ENCODE peak calls at places on chromosomes 11 and 22, in eight cellular contexts. One of them, this sample, is unnamed.

GRCh38 chr22:40347300-40347699 is 1.0 kb downstream of the ADSL start:
- DNase-seq in colonic mucosa: no peak
- DNase-seq in Caco-2: no peak
- DNase-seq in AG04450: no peak
- DNase-seq in epithelial cell of esophagus: no peak
- DNase-seq in fibroblast of pulmonary artery: no peak
- DNase-seq in kidney: no peak
- DNase-seq in fibroblast of lung: no peak
- DNase-seq in this sample: no peak

GRCh38 chr11:134332189-134332631 is 422 bp downstream of the GLB1L2 start:
- DNase-seq in Caco-2: no peak
- DNase-seq in kidney: no peak
- DNase-seq in fibroblast of pulmonary artery: no peak
- DNase-seq in epithelial cell of esophagus: peak; percentile 5
- DNase-seq in fibroblast of lung: no peak
- DNase-seq in colonic mucosa: peak; percentile 52
- DNase-seq in AG04450: no peak
- DNase-seq in this sample: peak; percentile 30

GRCh38 chr11:133945087-133945974 is 11.4 kb downstream of the IGSF9B start:
- DNase-seq in kidney: peak; percentile 72
- DNase-seq in fibroblast of pulmonary artery: peak; percentile 37
- DNase-seq in epithelial cell of esophagus: no peak
- DNase-seq in AG04450: no peak
- DNase-seq in colonic mucosa: no peak
- DNase-seq in Caco-2: no peak
- DNase-seq in fibroblast of lung: no peak
- DNase-seq in this sample: peak; percentile 84

GRCh38 chr11:35180311-35181233 is 41.6 kb downstream of the CD44 start:
- DNase-seq in fibroblast of pulmonary artery: no peak
- DNase-seq in Caco-2: no peak
- DNase-seq in fibroblast of lung: no peak
- DNase-seq in AG04450: no peak
- DNase-seq in epithelial cell of esophagus: no peak
- DNase-seq in kidney: no peak
- DNase-seq in colonic mucosa: no peak
- DNase-seq in this sample: no peak

GRCh38 chr11:12853652-12854296 is 155.3 kb upstream of the RASSF10 start:
- DNase-seq in kidney: no peak
- DNase-seq in colonic mucosa: peak; percentile 56
- DNase-seq in fibroblast of lung: peak; percentile 65
- DNase-seq in epithelial cell of esophagus: no peak
- DNase-seq in fibroblast of pulmonary artery: peak; percentile 52
- DNase-seq in Caco-2: peak; percentile 57
- DNase-seq in AG04450: no peak
- DNase-seq in this sample: no peak

GRCh38 chr22:41261541-41262249 is 21.0 kb upstream of the CHADL start:
- DNase-seq in kidney: no peak
- DNase-seq in Caco-2: no peak
- DNase-seq in colonic mucosa: no peak
- DNase-seq in fibroblast of lung: no peak
- DNase-seq in fibroblast of pulmonary artery: no peak
- DNase-seq in AG04450: no peak
- DNase-seq in epithelial cell of esophagus: no peak
- DNase-seq in this sample: no peak

GRCh38 chr11:47248664-47249377 is at the start of gene ACP2:
- DNase-seq in fibroblast of lung: peak; percentile 91
- DNase-seq in colonic mucosa: peak; percentile 92
- DNase-seq in Caco-2: peak; percentile 91
- DNase-seq in kidney: peak; percentile 95
- DNase-seq in AG04450: peak; percentile 72
- DNase-seq in fibroblast of pulmonary artery: peak; percentile 91
- DNase-seq in epithelial cell of esophagus: peak; percentile 90
- DNase-seq in this sample: peak; percentile 86

GRCh38 chr22:20107471-20107901 is 8.4 kb upstream of the RANBP1 start:
- DNase-seq in kidney: peak; percentile 52
- DNase-seq in fibroblast of pulmonary artery: no peak
- DNase-seq in Caco-2: no peak
- DNase-seq in fibroblast of lung: no peak
- DNase-seq in colonic mucosa: no peak
- DNase-seq in epithelial cell of esophagus: no peak
- DNase-seq in AG04450: no peak
- DNase-seq in this sample: no peak

GRCh38 chr11:2531987-2532703 is 87.3 kb downstream of the KCNQ1 start:
- DNase-seq in fibroblast of lung: no peak
- DNase-seq in epithelial cell of esophagus: no peak
- DNase-seq in Caco-2: peak; percentile 38
- DNase-seq in kidney: peak; percentile 78
- DNase-seq in fibroblast of pulmonary artery: no peak
- DNase-seq in colonic mucosa: no peak
- DNase-seq in AG04450: no peak
- DNase-seq in this sample: no peak

DNA sequence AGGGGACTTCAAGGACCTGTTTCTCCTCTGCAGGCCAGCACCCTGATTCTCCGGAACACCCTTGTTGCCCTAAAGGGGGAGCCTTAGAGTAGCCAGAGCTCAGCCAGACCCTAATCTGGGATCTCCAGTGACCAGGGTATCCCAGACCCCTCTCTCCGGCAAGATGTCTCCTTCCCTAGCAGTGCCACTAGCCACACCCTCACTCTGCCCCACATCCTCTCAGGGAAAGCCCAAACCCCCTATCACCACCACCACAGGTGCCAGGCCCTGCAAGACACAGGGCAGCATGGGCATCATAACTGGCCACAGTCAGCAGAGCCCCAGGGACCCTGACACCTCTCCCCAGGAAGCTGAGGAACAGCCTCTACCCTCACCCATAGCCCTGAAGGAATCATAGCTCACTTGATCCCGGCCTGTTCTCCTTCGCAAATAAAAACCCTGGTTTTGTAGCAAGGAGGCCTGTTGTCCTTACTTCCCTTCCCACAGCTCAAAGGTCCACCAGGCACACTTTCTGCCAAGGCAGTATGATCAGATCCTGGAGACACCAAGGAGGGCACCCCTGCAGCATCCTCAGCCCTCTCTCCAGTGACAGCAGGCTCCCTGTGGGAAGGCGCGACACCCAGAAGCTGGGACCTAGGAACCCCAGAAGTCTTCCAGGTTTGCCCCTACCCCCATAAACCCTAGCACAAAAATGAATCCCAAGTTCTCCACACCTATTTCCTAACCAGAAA is 4.6 kb downstream of the CFL1 start:
- DNase-seq in AG04450: no peak
- DNase-seq in fibroblast of lung: no peak
- DNase-seq in fibroblast of pulmonary artery: no peak
- DNase-seq in kidney: no peak
- DNase-seq in epithelial cell of esophagus: no peak
- DNase-seq in colonic mucosa: peak; percentile 40
- DNase-seq in Caco-2: no peak
- DNase-seq in this sample: no peak
- TF ChIP-seq CTCF in AG04450: no peak
- TF ChIP-seq CTCF in fibroblast of lung: peak; percentile 12
- TF ChIP-seq CTCF in fibroblast of pulmonary artery: peak; percentile 6
- TF ChIP-seq CTCF in kidney: no peak
- TF ChIP-seq CTCF in epithelial cell of esophagus: no peak
- TF ChIP-seq CTCF in colonic mucosa: no peak
- TF ChIP-seq CTCF in Caco-2: peak; percentile 16
- TF ChIP-seq CTCF in this sample: no peak

DNA sequence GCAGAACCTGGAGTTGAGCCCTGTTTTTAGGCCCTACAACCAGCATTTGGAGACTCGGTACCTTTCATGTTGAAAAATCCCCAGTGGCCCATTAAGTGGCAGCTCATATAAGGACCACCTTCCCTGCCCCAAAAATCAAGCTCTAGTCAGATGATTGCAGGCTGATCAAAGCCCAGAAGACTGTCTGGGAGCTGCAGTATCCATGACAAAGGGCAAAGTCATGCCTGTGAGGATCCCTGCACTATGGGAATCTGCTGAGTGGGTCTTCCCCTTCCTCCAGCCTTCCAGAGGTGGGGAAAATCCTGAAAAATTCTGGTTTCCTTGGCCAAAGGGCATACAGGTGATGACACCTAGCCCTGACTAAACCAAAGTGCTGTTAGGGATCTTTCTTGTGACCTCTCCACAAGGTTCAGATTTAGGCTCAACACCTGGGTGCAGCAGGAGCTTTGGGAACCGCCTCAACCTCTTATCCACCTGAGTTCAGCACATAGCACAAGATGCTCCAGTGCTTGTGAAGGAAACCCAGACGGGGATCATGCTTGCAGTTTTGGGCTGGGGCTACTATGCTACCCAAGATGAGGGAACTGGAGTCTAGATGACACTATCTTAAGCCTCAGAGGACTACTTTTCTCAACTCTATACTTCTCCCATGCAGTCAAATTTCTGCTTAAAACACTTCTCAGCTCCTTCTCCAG is 1.2 kb upstream of the TRIM3 start:
- DNase-seq in Caco-2: no peak
- DNase-seq in colonic mucosa: no peak
- DNase-seq in fibroblast of pulmonary artery: no peak
- DNase-seq in fibroblast of lung: no peak
- DNase-seq in AG04450: no peak
- DNase-seq in epithelial cell of esophagus: no peak
- DNase-seq in kidney: no peak
- DNase-seq in this sample: no peak
- H3K4me3 ChIP-seq in Caco-2: no peak overlapping the region
- H3K4me3 ChIP-seq in colonic mucosa: no peak overlapping the region
- H3K4me3 ChIP-seq in fibroblast of pulmonary artery: no peak overlapping the region
- H3K4me3 ChIP-seq in fibroblast of lung: peak overlapping the region; percentile 48
- H3K4me3 ChIP-seq in AG04450: no peak overlapping the region
- H3K4me3 ChIP-seq in epithelial cell of esophagus: no peak overlapping the region
- H3K4me3 ChIP-seq in kidney: no peak overlapping the region
- H3K4me3 ChIP-seq in this sample: no peak overlapping the region

GRCh38 chr11:123457187-123457770 is 27.2 kb downstream of the GRAMD1B start:
- DNase-seq in Caco-2: no peak
- DNase-seq in colonic mucosa: no peak
- DNase-seq in AG04450: no peak
- DNase-seq in fibroblast of pulmonary artery: peak; percentile 83
- DNase-seq in kidney: no peak
- DNase-seq in fibroblast of lung: no peak
- DNase-seq in epithelial cell of esophagus: no peak
- DNase-seq in this sample: no peak

GRCh38 chr11:123460006-123460700 is 30.1 kb downstream of the GRAMD1B start:
- DNase-seq in kidney: no peak
- DNase-seq in fibroblast of pulmonary artery: no peak
- DNase-seq in Caco-2: no peak
- DNase-seq in fibroblast of lung: no peak
- DNase-seq in AG04450: no peak
- DNase-seq in colonic mucosa: no peak
- DNase-seq in epithelial cell of esophagus: no peak
- DNase-seq in this sample: no peak

GRCh38 chr11:123458501-123458900 is 28.4 kb downstream of the GRAMD1B start:
- DNase-seq in fibroblast of lung: no peak
- DNase-seq in colonic mucosa: no peak
- DNase-seq in epithelial cell of esophagus: no peak
- DNase-seq in kidney: no peak
- DNase-seq in AG04450: no peak
- DNase-seq in Caco-2: no peak
- DNase-seq in fibroblast of pulmonary artery: no peak
- DNase-seq in this sample: no peak

DNA sequence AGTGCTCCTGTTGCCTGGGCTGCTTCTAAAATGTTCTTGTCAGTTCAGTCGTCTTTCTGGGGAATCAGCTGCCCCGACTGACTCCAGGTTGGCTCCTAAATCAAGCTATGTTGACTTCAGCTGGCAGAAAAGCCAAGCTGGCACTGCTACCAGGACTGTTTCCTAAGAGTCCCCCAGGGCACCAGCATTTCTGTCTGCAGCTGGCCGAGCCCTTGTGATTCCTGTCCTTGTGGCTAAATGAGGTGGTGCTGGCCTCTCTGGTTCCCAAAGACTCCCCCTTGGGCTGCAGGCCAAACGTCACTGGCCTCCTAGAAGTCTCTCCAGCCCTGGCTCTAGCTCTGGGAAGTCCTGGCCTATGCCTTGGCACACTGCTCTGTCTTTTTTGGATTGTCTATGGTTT is 31.1 kb downstream of the GRAMD1B start:
- DNase-seq in epithelial cell of esophagus: no peak
- DNase-seq in fibroblast of lung: no peak
- DNase-seq in colonic mucosa: no peak
- DNase-seq in Caco-2: no peak
- DNase-seq in kidney: no peak
- DNase-seq in AG04450: no peak
- DNase-seq in fibroblast of pulmonary artery: no peak
- DNase-seq in this sample: no peak
- TF ChIP-seq CTCF in epithelial cell of esophagus: no peak
- TF ChIP-seq CTCF in fibroblast of lung: no peak
- TF ChIP-seq CTCF in colonic mucosa: no peak
- TF ChIP-seq CTCF in Caco-2: no peak
- TF ChIP-seq CTCF in kidney: no peak
- TF ChIP-seq CTCF in AG04450: no peak
- TF ChIP-seq CTCF in fibroblast of pulmonary artery: no peak
- TF ChIP-seq CTCF in this sample: no peak

DNA sequence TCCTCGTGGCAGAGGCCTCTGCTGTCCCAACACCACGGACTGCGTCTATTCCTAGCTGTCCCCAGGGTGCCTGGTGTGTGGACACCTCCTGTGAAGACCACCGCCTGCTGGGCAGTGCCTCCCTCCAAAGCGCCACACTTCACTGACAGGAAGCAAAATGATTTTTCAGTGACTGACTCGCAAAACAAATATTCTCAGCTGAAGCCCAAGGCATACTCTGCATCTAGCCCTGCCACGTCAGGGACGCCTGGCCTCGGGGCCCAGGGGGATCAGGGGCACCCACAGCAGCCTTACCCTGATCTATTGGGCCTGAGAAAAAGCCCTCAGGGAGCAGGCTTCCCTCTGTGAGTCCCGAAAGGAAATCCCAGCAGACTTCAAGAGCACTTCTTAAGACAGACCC is 2.2 kb downstream of the BRD1 start:
- DNase-seq in AG04450: no peak
- DNase-seq in kidney: no peak
- DNase-seq in colonic mucosa: no peak
- DNase-seq in fibroblast of lung: peak; percentile 38
- DNase-seq in epithelial cell of esophagus: peak; percentile 34
- DNase-seq in fibroblast of pulmonary artery: peak; percentile 25
- DNase-seq in Caco-2: no peak
- DNase-seq in this sample: no peak
- H3K4me3 ChIP-seq in AG04450: peak overlapping the region; percentile 80
- H3K4me3 ChIP-seq in kidney: peak overlapping the region; percentile 36
- H3K4me3 ChIP-seq in colonic mucosa: peak overlapping the region; percentile 85
- H3K4me3 ChIP-seq in fibroblast of lung: peak overlapping the region; percentile 75
- H3K4me3 ChIP-seq in epithelial cell of esophagus: peak overlapping the region; percentile 77
- H3K4me3 ChIP-seq in fibroblast of pulmonary artery: peak overlapping the region; percentile 74
- H3K4me3 ChIP-seq in Caco-2: peak overlapping the region; percentile 65
- H3K4me3 ChIP-seq in this sample: peak overlapping the region; percentile 62

GRCh38 chr11:11407065-11407737 is 54.2 kb upstream of the CSNK2A3 start:
- DNase-seq in fibroblast of pulmonary artery: no peak
- DNase-seq in kidney: no peak
- DNase-seq in AG04450: no peak
- DNase-seq in colonic mucosa: no peak
- DNase-seq in Caco-2: no peak
- DNase-seq in epithelial cell of esophagus: no peak
- DNase-seq in fibroblast of lung: no peak
- DNase-seq in this sample: no peak
- TF ChIP-seq CTCF in fibroblast of pulmonary artery: no peak
- TF ChIP-seq CTCF in kidney: no peak
- TF ChIP-seq CTCF in AG04450: no peak
- TF ChIP-seq CTCF in colonic mucosa: no peak
- TF ChIP-seq CTCF in Caco-2: no peak
- TF ChIP-seq CTCF in epithelial cell of esophagus: no peak
- TF ChIP-seq CTCF in fibroblast of lung: no peak
- TF ChIP-seq CTCF in this sample: no peak

GRCh38 chr11:108160970-108161566 is 39.7 kb downstream of the ACAT1 start:
- DNase-seq in fibroblast of pulmonary artery: no peak
- DNase-seq in epithelial cell of esophagus: no peak
- DNase-seq in fibroblast of lung: no peak
- DNase-seq in kidney: no peak
- DNase-seq in Caco-2: no peak
- DNase-seq in AG04450: no peak
- DNase-seq in colonic mucosa: no peak
- DNase-seq in this sample: no peak
- H3K4me3 ChIP-seq in fibroblast of pulmonary artery: no peak overlapping the region
- H3K4me3 ChIP-seq in epithelial cell of esophagus: no peak overlapping the region
- H3K4me3 ChIP-seq in fibroblast of lung: no peak overlapping the region
- H3K4me3 ChIP-seq in kidney: no peak overlapping the region
- H3K4me3 ChIP-seq in Caco-2: no peak overlapping the region
- H3K4me3 ChIP-seq in AG04450: no peak overlapping the region
- H3K4me3 ChIP-seq in colonic mucosa: no peak overlapping the region
- H3K4me3 ChIP-seq in this sample: no peak overlapping the region

This sample was measured in CD8-positive, alpha-beta T cell.